ENCODE peak calls at places on chromosomes 1 and 21, in nine cellular contexts. V is spleen; I is CD8-positive, alpha-beta T cell; O is transverse colon; G is mesothelial cell of epicardium; M is HFFc6; N is lower lobe of right lung; Y is neural crest cell; D is cardiac muscle cell. X is an unnamed sample.

GRCh38 chr1:156232222-156232621 is 9.8 kb upstream of the BGLAP start:
- DNase-seq in Y (no peak), G (no peak), O (no peak), V (no peak), M (no peak), D (no peak), N (no peak), I (no peak), X (no peak)

GRCh38 chr1:29516063-29516820 is 279.9 kb downstream of the PTPRU start:
- DNase-seq in O (no peak), I (no peak), D (no peak), G (peak; percentile 30), V (no peak), N (no peak), M (no peak), Y (no peak), X (no peak)

GRCh38 chr1:167541610-167542009 is 12.0 kb downstream of the CREG1 start:
- DNase-seq in M (no peak), D (peak; percentile 50), V (no peak), O (no peak), I (no peak), G (no peak), Y (no peak), N (no peak), X (no peak)

GRCh38 chr1:220991506-220991905 is 112.3 kb downstream of the HLX start:
- DNase-seq in N (no peak), I (no peak), V (no peak), M (no peak), G (no peak), O (no peak), Y (no peak), D (no peak), X (no peak)

GRCh38 chr1:88061106-88061829 is 622.8 kb upstream of the PKN2 start:
- DNase-seq in O (peak; percentile 58), Y (peak; percentile 41), I (no peak), V (no peak), G (peak; percentile 37), N (no peak), D (peak; percentile 83), M (peak; percentile 70), X (no peak)

GRCh38 chr1:184480711-184481110 is 93.9 kb downstream of the C1orf21 start:
- DNase-seq in V (no peak), M (no peak), O (no peak), D (no peak), N (no peak), G (no peak), I (no peak), Y (no peak), X (no peak)

GRCh38 chr1:159465191-159465603 is 25.7 kb downstream of the OR10J1 start:
- DNase-seq in G (no peak), O (no peak), V (no peak), I (no peak), D (no peak), M (no peak), Y (no peak), N (no peak), X (no peak)

GRCh38 chr1:64975740-64976139 is 9.4 kb upstream of the JAK1 start:
- DNase-seq in I (no peak), D (no peak), G (no peak), M (no peak), N (no peak), Y (no peak), O (no peak), V (no peak), X (no peak)

GRCh38 chr1:223189903-223190724 is 47.1 kb upstream of the TLR5 start:
- DNase-seq in N (no peak), V (no peak), G (no peak), I (peak; percentile 48), M (peak; percentile 8), D (no peak), O (no peak), Y (no peak), X (no peak)

GRCh38 chr1:227612658-227613057 is 49.3 kb downstream of the ZNF678 start:
- DNase-seq in N (no peak), M (no peak), I (no peak), G (no peak), D (no peak), O (no peak), Y (no peak), V (no peak), X (no peak)

GRCh38 chr1:227943354-227943753 is 4.4 kb downstream of the WNT9A start:
- DNase-seq in O (no peak), Y (no peak), D (no peak), V (peak; percentile 33), N (no peak), I (no peak), G (peak; percentile 20), M (no peak), X (no peak)

GRCh38 chr1:169110691-169111447 is 4.4 kb downstream of the ATP1B1 start:
- DNase-seq in G (no peak), N (peak; percentile 60), I (no peak), O (peak; percentile 35), M (peak; percentile 40), Y (no peak), V (no peak), D (peak; percentile 62), X (no peak)

GRCh38 chr1:206839857-206840256 is 25.6 kb upstream of the IL20 start:
- DNase-seq in Y (no peak), N (no peak), V (no peak), M (peak; percentile 69), D (peak; percentile 93), O (no peak), I (no peak), G (no peak), X (no peak)

GRCh38 chr1:172608098-172608601 is 50.8 kb upstream of the FASLG start:
- DNase-seq in N (no peak), D (no peak), I (no peak), V (no peak), M (no peak), Y (no peak), O (no peak), G (no peak), X (no peak)

GRCh38 chr1:117638759-117639158 is 32.9 kb downstream of the TENT5C start:
- DNase-seq in N (no peak), G (no peak), O (peak; percentile 42), I (no peak), Y (no peak), D (no peak), M (no peak), V (no peak), X (no peak)

GRCh38 chr1:32817159-32817814 is at the start of the genes S100PBP and YARS1:
- DNase-seq in I (peak; percentile 99), N (peak; percentile 99), V (peak; percentile 100), G (peak; percentile 99), M (peak; percentile 99), D (peak; percentile 99), Y (peak; percentile 100), O (peak; percentile 100), X (peak; percentile 100)

GRCh38 chr1:194225781-194226180 is 1039.4 kb upstream of the B3GALT2 start:
- DNase-seq in O (no peak), Y (no peak), D (no peak), I (no peak), M (no peak), N (no peak), G (no peak), V (no peak), X (no peak)

GRCh38 chr1:167121375-167122120 is 27.7 kb downstream of the STYXL2 start:
- DNase-seq in Y (peak; percentile 34), V (peak; percentile 82), M (no peak), O (peak; percentile 87), N (peak; percentile 75), D (peak; percentile 41), I (peak; percentile 11), G (peak; percentile 66), X (no peak)

GRCh38 chr1:185699874-185700273 is 34.3 kb upstream of the HMCN1 start:
- DNase-seq in M (no peak), V (no peak), G (no peak), Y (no peak), N (no peak), O (no peak), D (no peak), I (no peak), X (no peak)

GRCh38 chr1:185693654-185694053 is 40.5 kb upstream of the HMCN1 start:
- DNase-seq in Y (no peak), M (no peak), G (no peak), D (no peak), V (no peak), I (no peak), O (no peak), N (no peak), X (no peak)

GRCh38 chr1:185696419-185697150 is 37.6 kb upstream of the HMCN1 start:
- DNase-seq in N (no peak), D (no peak), G (no peak), O (no peak), V (no peak), I (no peak), Y (no peak), M (no peak), X (no peak)

GRCh38 chr1:185694081-185694480 is 40.1 kb upstream of the HMCN1 start:
- DNase-seq in N (no peak), D (no peak), Y (no peak), M (no peak), V (no peak), G (no peak), I (no peak), O (peak; percentile 30), X (no peak)

GRCh38 chr1:185695299-185695698 is 38.9 kb upstream of the HMCN1 start:
- DNase-seq in N (no peak), M (no peak), V (no peak), I (no peak), G (no peak), O (no peak), Y (no peak), D (no peak), X (no peak)
- TF ChIP-seq CTCF in N (no peak), M (peak; percentile 51), V (no peak), I (peak; percentile 29), G (no peak), O (peak; percentile 10), Y (peak; percentile 55), D (no peak), X (peak; percentile 76)

GRCh38 chr1:22314676-22315075 is 137.0 kb upstream of the ZBTB40 start:
- DNase-seq in Y (no peak), I (no peak), V (no peak), M (no peak), G (no peak), O (no peak), N (no peak), D (no peak), X (no peak)
- TF ChIP-seq CTCF in Y (no peak), I (no peak), V (no peak), M (no peak), G (no peak), O (no peak), N (no peak), D (no peak), X (no peak)

GRCh38 chr21:46181953-46182547 is 2.2 kb downstream of the SPATC1L start:
- DNase-seq in G (no peak), D (no peak), Y (no peak), O (no peak), I (no peak), N (no peak), V (peak; percentile 75), M (no peak), X (no peak)
- TF ChIP-seq CTCF in G (no peak), D (no peak), Y (no peak), O (no peak), I (no peak), N (no peak), V (no peak), M (no peak), X (no peak)

DNA sequence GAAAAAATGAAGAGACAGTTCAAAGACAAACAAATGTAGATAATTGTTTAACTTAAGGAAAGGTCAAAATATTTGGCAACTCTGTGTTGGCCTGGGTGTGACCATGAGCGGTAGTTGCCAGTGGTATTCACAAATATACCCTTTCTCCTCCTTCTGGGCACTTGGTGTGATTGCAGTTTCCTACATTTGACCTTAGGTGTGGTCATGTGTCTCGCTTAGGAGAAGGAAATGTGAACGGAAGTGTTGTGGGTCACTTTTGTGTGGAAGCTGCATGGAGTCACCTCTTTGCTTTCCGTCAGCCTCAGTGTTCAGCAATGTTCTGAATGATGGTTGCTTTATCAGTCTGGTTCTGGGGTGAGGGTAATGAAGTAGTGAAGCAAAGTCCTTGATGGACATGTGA is 3.4 kb upstream of the PCSK9 start:
- DNase-seq in I (no peak), M (no peak), D (no peak), G (no peak), O (no peak), V (no peak), Y (no peak), N (no peak), X (no peak)
- TF ChIP-seq CTCF in I (no peak), M (peak; percentile 32), D (no peak), G (no peak), O (no peak), V (no peak), Y (peak; percentile 24), N (no peak), X (no peak)